ENCODE peak calls at places on chromosomes 4 and X, in six cellular contexts. U is brain microvascular endothelial cell, O is BJ, Q is WERI-Rb-1, X is T-helper 2 cell, P is AG09319. K is an unnamed sample.

GRCh38 chrX:118000518-118000917 is 116.1 kb downstream of the KLHL13 start:
- DNase-seq in U (no peak), Q (no peak), O (no peak), P (no peak), X (no peak), K (no peak)

GRCh38 chrX:71095033-71095432 is 618 bp upstream of the FOXO4 start:
- DNase-seq in O (no peak), P (no peak), X (no peak), U (no peak), Q (no peak), K (no peak)

GRCh38 chr4:109989044-109989443 is 76.4 kb downstream of the EGF start:
- DNase-seq in X (no peak), O (no peak), U (no peak), P (no peak), Q (no peak), K (no peak)

GRCh38 chr4:173333658-173334084 is 487 bp downstream of the HMGB2 start:
- DNase-seq in Q (peak), P (no peak), O (no peak), U (no peak), X (no peak), K (no peak)

GRCh38 chr4:73520821-73521220 is 39.3 kb downstream of the AFM start:
- DNase-seq in Q (peak), P (no peak), O (no peak), U (peak), X (no peak), K (peak)

GRCh38 chrX:110847334-110847733 is 51.7 kb upstream of the CHRDL1 start:
- DNase-seq in O (no peak), Q (peak), U (peak), X (no peak), P (peak), K (peak)

GRCh38 chrX:46704767-46705386 is 54.0 kb downstream of the SLC9A7 start:
- DNase-seq in O (no peak), X (no peak), P (no peak), U (peak), Q (no peak), K (no peak)

GRCh38 chrX:152343306-152343705 is 107.8 kb downstream of the GABRA3 start:
- DNase-seq in Q (no peak), O (no peak), X (no peak), P (no peak), U (no peak), K (no peak)

GRCh38 chr4:1683371-1683902 is 676 bp downstream of the FAM53A start:
- DNase-seq in Q (no peak), U (peak), X (no peak), O (peak), P (peak), K (peak)

GRCh38 chr4:243407-243806 is 61.9 kb downstream of the ZNF732 start:
- DNase-seq in Q (peak), U (no peak), X (no peak), O (no peak), P (no peak), K (no peak)

GRCh38 chr4:83851261-83852084 is 315.6 kb downstream of the GPAT3 start:
- DNase-seq in Q (no peak), P (no peak), O (no peak), X (no peak), U (peak), K (no peak)

GRCh38 chr4:39825741-39826231 is 127.8 kb downstream of the UBE2K start:
- DNase-seq in Q (no peak), O (no peak), X (no peak), P (no peak), U (peak), K (no peak)

GRCh38 chr4:39469429-39470077 is 10.7 kb downstream of the LIAS start:
- DNase-seq in X (peak), U (peak), Q (peak), P (peak), O (peak), K (peak)

GRCh38 chr4:136106753-136107152 is 1425.5 kb downstream of the PCDH18 start:
- DNase-seq in Q (no peak), X (no peak), O (no peak), P (no peak), U (no peak), K (no peak)

GRCh38 chr4:184028571-184028996 is 123.5 kb downstream of the STOX2 start:
- DNase-seq in O (no peak), Q (no peak), P (no peak), U (no peak), X (no peak), K (no peak)

GRCh38 chrX:69236641-69237040 is 71.4 kb upstream of the PJA1 start:
- DNase-seq in Q (no peak), U (no peak), P (no peak), O (no peak), X (no peak), K (no peak)

GRCh38 chr4:125421547-125421946 is 106.8 kb downstream of the FAT4 start:
- DNase-seq in Q (no peak), U (no peak), X (no peak), O (no peak), P (no peak), K (no peak)

GRCh38 chr4:176579233-176579632 is 213.5 kb downstream of the VEGFC start:
- DNase-seq in Q (no peak), P (no peak), U (no peak), X (no peak), O (no peak), K (no peak)

GRCh38 chr4:128283071-128283470 is 4.5 kb downstream of the PGRMC2 start:
- DNase-seq in U (no peak), P (no peak), X (no peak), Q (no peak), O (no peak), K (no peak)

GRCh38 chr4:15345134-15345533 is 82.7 kb upstream of the C1QTNF7 start:
- DNase-seq in Q (no peak), X (no peak), U (no peak), P (no peak), O (no peak), K (no peak)

GRCh38 chrX:148535639-148536038 is 35.2 kb downstream of the AFF2 start:
- DNase-seq in X (no peak), O (no peak), Q (no peak), P (no peak), U (no peak), K (no peak)

GRCh38 chrX:10118530-10118929 is 38.2 kb upstream of the CLCN4 start:
- DNase-seq in O (no peak), X (no peak), P (no peak), U (no peak), Q (no peak), K (no peak)

GRCh38 chr4:176276710-176277109 is 7.7 kb upstream of the ASB5 start:
- DNase-seq in Q (no peak), O (no peak), P (no peak), X (no peak), U (no peak), K (no peak)

GRCh38 chrX:46547857-46548256 is 2.6 kb upstream of the ZNF674 start:
- DNase-seq in P (peak), X (no peak), O (peak), Q (no peak), U (peak), K (peak)

GRCh38 chr4:55318541-55319129 is 27.4 kb upstream of the SRD5A3 start:
- DNase-seq in U (no peak), X (no peak), P (no peak), O (no peak), Q (no peak), K (no peak)

K was measured in non-pigmented ciliary epithelial cell.